ENCODE peak calls at places on chromosomes 2 and 18, in ten cellular contexts. M is activated CD4-positive, alpha-beta memory T cell treated with anti-CD3 and anti-CD28 coated beads for 36 hours; R is effector memory CD8-positive, alpha-beta T cell; Q is activated T-helper 1 cell treated with anti-CD3 and anti-CD28 coated beads, Interleukin-2, amount 50 U/mL, for 16 hours; Y is heart left ventricle; I is dorsolateral prefrontal cortex; K is ELF-1; A is glomerular endothelial cell; Z is stimulated activated naive CD8-positive, alpha-beta T cell treated with anti-CD3 and anti-CD28 coated beads, Interleukin-15, amount 100 ng/mL, for 72 hours; X is RPMI7951. T is an unnamed sample.

GRCh38 chr2:122390406-122390805 is 635.0 kb downstream of the TSN start:
- DNase-seq in A (no peak), I (no peak), X (no peak), Y (no peak), R (no peak), K (no peak), M (no peak), Q (no peak), Z (peak), T (peak)

GRCh38 chr2:112483047-112483473 is 1.1 kb downstream of the TTL start:
- DNase-seq in M (peak), Y (no peak), Z (no peak), X (peak), I (no peak), Q (no peak), R (no peak), K (peak), A (no peak), T (peak)

GRCh38 chr2:70921839-70922590 is 13.7 kb upstream of the ATP6V1B1 start:
- DNase-seq in Y (no peak), A (peak), X (peak), K (no peak), M (no peak), Z (no peak), I (no peak), R (no peak), Q (no peak), T (no peak)

GRCh38 chr18:42429208-42429607 is 474.2 kb downstream of the PIK3C3 start:
- DNase-seq in K (no peak), Z (no peak), X (no peak), Q (no peak), A (no peak), Y (no peak), R (no peak), I (no peak), M (no peak), T (no peak)

GRCh38 chr18:23225518-23225917 is 90.2 kb downstream of the CABLES1 start:
- DNase-seq in Z (no peak), R (no peak), A (no peak), M (no peak), I (no peak), X (peak), K (no peak), Y (no peak), Q (no peak), T (no peak)

GRCh38 chr2:5666798-5667197 is 25.4 kb upstream of the SOX11 start:
- DNase-seq in R (no peak), M (no peak), Q (no peak), Z (no peak), I (no peak), A (no peak), K (peak), X (no peak), Y (no peak), T (no peak)

GRCh38 chr2:223460774-223461211 is 141.4 kb downstream of the SCG2 start:
- DNase-seq in M (no peak), R (no peak), X (peak), Q (no peak), Y (no peak), I (no peak), Z (no peak), K (no peak), A (no peak), T (no peak)

GRCh38 chr2:239724194-239724849 is 300.8 kb downstream of the NDUFA10 start:
- DNase-seq in Y (no peak), M (no peak), Z (no peak), Q (no peak), R (no peak), X (no peak), K (no peak), I (peak), A (no peak), T (no peak)

GRCh38 chr18:56139792-56140254 is 498.6 kb downstream of the TXNL1 start:
- DNase-seq in M (no peak), Y (peak), X (peak), A (no peak), Z (no peak), K (no peak), R (no peak), I (peak), Q (no peak), T (no peak)

GRCh38 chr18:54149078-54149697 is 75.3 kb downstream of the MBD2 start:
- DNase-seq in Q (peak), R (no peak), Y (no peak), Z (peak), I (no peak), A (peak), M (peak), X (peak), K (peak), T (no peak)

GRCh38 chr2:27203741-27204140 is 8.1 kb upstream of the ATRAID start:
- DNase-seq in I (no peak), R (no peak), Q (no peak), M (no peak), A (no peak), Z (no peak), K (no peak), Y (no peak), X (no peak), T (no peak)

T was measured in OCI-LY7.